ENCODE peak calls at places on chromosomes 11 and 22, in five cellular contexts. R is body of pancreas, N is fibroblast of villous mesenchyme, L is ovary, Y is GM12865. H is an unnamed sample.

GRCh38 chr11:65014146-65014960 is at the start of gene ARL2:
- DNase-seq in N (peak; percentile 31), R (no peak), L (no peak), Y (no peak), H (no peak)

GRCh38 chr11:95138448-95138847 is 48.8 kb downstream of the ENDOD1 start:
- DNase-seq in N (peak; percentile 63), Y (peak; percentile 25), R (no peak), L (no peak), H (peak; percentile 45)

GRCh38 chr11:62545437-62546243 is 966 bp downstream of the AHNAK start:
- DNase-seq in L (peak; percentile 96), Y (peak; percentile 47), N (peak; percentile 95), R (peak; percentile 82), H (peak; percentile 96)

GRCh38 chr22:20084547-20085413 is 4.7 kb downstream of the DGCR8 start:
- DNase-seq in N (no peak), R (peak; percentile 31), Y (no peak), L (no peak), H (peak; percentile 12)

GRCh38 chr11:128726464-128727139 is 32.7 kb downstream of the FLI1 start:
- DNase-seq in Y (peak; percentile 74), N (no peak), R (no peak), L (no peak), H (no peak)

GRCh38 chr11:129146196-129146595 is 45.9 kb downstream of the ARHGAP32 start:
- DNase-seq in R (no peak), Y (no peak), N (peak; percentile 36), L (no peak), H (no peak)

GRCh38 chr11:73152861-73153483 is 10.9 kb upstream of the FCHSD2 start:
- DNase-seq in Y (peak; percentile 98), R (no peak), L (no peak), N (no peak), H (no peak)

GRCh38 chr11:24312464-24313238 is 184.2 kb upstream of the LUZP2 start:
- DNase-seq in Y (no peak), L (no peak), R (no peak), N (peak; percentile 2), H (peak; percentile 36)

GRCh38 chr11:17473071-17473744 is 3.4 kb downstream of the ABCC8 start:
- DNase-seq in N (no peak), R (no peak), L (no peak), Y (no peak), H (no peak)

GRCh38 chr11:17469998-17470397 is 6.6 kb downstream of the ABCC8 start:
- DNase-seq in R (no peak), Y (no peak), L (no peak), N (no peak), H (no peak)

GRCh38 chr11:17468094-17468493 is 8.6 kb downstream of the ABCC8 start:
- DNase-seq in L (no peak), Y (no peak), R (no peak), N (no peak), H (no peak)

GRCh38 chr11:17472467-17472866 is 4.2 kb downstream of the ABCC8 start:
- DNase-seq in R (no peak), L (no peak), N (no peak), Y (no peak), H (no peak)

DNA sequence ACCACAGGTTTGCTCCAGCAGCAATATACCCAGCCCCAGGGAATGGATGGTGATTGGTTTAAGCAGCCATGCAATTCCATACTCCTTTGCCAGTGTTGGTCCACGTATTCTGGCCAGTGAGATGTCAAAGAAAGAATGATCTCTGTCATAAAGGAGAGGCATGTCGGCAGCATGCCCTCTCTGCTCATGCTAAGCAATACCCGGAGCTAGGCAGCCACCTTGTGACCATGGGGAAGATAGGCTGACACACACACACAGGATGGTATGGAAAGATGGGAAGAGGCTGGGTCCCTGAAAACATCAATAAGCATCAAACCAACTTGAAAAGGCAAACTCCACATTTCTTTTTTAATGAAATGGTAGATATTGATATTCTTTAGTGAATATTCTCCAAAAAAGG is 5.1 kb downstream of the ABCC8 start:
- DNase-seq in R (no peak), N (no peak), L (no peak), Y (peak; percentile 16), H (no peak)
- TF ChIP-seq CTCF in R (peak; percentile 6), N (no peak), L (no peak), Y (no peak), H (no peak)

GRCh38 chr11:125166903-125167291 is 2.3 kb downstream of the PKNOX2 start:
- DNase-seq in Y (no peak), L (no peak), N (no peak), R (no peak), H (no peak)
- H3K4me3 ChIP-seq in Y (no peak overlapping the region), L (peak overlapping the region; percentile 62), N (peak overlapping the region; percentile 65), R (peak overlapping the region; percentile 4), H (peak overlapping the region; percentile 65)

GRCh38 chr11:100756556-100756955 is 69.5 kb downstream of the ARHGAP42 start:
- DNase-seq in Y (no peak), R (no peak), N (peak; percentile 64), L (no peak), H (peak; percentile 56)

GRCh38 chr11:100753144-100753543 is 66.1 kb downstream of the ARHGAP42 start:
- DNase-seq in N (no peak), Y (no peak), L (no peak), R (no peak), H (no peak)

GRCh38 chr11:100752371-100753073 is 65.4 kb downstream of the ARHGAP42 start:
- DNase-seq in Y (no peak), R (no peak), N (no peak), L (no peak), H (no peak)

GRCh38 chr11:100757636-100758035 is 70.5 kb downstream of the ARHGAP42 start:
- DNase-seq in Y (no peak), R (no peak), L (no peak), N (no peak), H (no peak)

GRCh38 chr11:100753562-100753961 is 66.5 kb downstream of the ARHGAP42 start:
- DNase-seq in R (no peak), N (peak; percentile 62), L (no peak), Y (no peak), H (no peak)
- TF ChIP-seq CTCF in R (no peak), N (no peak), L (no peak), Y (no peak), H (no peak)

GRCh38 chr22:37222440-37222971 is 10.2 kb upstream of the SSTR3 start:
- DNase-seq in Y (peak; percentile 73), L (no peak), R (no peak), N (no peak), H (no peak)
- H3K4me3 ChIP-seq in Y (no peak overlapping the region), L (no peak overlapping the region), R (no peak overlapping the region), N (no peak overlapping the region), H (no peak overlapping the region)

DNA sequence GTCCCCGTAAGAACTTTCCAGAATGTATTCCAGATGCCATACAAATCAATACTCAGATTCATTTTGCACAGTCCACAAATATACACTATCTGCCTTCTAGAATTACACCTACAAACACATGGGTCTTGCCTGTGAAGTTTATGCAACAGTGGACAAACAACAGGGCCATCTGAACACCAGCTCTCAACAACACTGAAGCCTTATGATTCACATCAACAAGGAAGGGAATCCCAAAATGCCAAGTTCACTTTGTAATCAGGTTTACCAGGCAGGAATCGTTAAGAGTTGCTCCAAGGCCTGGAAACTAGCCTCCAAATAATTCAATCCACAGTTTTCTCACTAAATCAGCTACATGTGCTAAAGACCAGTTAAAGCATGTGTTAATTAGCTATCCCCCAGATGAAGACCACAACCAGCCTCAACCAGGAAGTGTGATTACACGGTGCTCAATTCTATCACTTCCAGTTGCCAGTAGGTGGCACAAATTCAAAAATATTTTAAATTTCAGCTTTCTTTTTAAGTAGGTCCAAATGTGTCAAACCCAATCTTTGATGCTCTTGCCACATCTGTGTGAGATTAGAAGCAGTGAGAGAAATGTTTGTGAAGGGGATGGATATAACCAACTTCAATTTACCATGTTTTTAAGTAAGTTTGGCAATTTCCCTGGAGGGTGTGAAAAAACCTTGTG is 139.1 kb upstream of the BDNF start:
- DNase-seq in R (no peak), N (peak; percentile 37), L (no peak), Y (peak; percentile 21), H (peak; percentile 44)
- TF ChIP-seq CTCF in R (peak; percentile 48), N (peak; percentile 49), L (no peak), Y (peak; percentile 29), H (peak; percentile 33)

GRCh38 chr11:22703040-22703439 is 36.6 kb downstream of the GAS2 start:
- DNase-seq in R (peak; percentile 37), N (peak; percentile 12), L (no peak), Y (no peak), H (peak; percentile 71)

GRCh38 chr11:22699388-22699787 is 33.0 kb downstream of the GAS2 start:
- DNase-seq in Y (no peak), L (no peak), N (no peak), R (no peak), H (no peak)

GRCh38 chr11:22702022-22702421 is 35.6 kb downstream of the GAS2 start:
- DNase-seq in R (no peak), L (no peak), Y (no peak), N (no peak), H (no peak)

GRCh38 chr11:22707119-22707899 is 40.9 kb downstream of the GAS2 start:
- DNase-seq in R (no peak), N (no peak), L (no peak), Y (no peak), H (no peak)

DNA sequence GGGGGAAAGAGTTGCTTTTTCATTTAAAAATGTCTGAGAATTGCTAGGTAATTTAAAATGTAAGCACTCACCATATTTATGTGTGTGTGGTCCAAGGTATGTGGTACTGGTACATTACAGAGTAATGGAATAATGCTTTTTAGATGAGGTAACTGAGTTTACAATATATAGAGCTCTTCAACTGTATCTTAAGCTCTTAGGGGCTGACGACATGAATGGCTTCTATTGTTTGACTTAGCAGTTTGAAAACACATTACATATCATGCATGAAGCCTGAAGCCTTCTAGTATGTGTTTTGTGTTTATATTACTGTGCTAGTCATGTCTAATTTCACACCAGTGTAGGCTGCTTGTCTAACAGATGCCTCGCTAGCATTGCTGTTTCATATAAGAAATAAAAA is 37.1 kb downstream of the GAS2 start:
- DNase-seq in R (no peak), L (no peak), N (no peak), Y (no peak), H (no peak)
- H3K4me3 ChIP-seq in R (no peak overlapping the region), L (no peak overlapping the region), N (no peak overlapping the region), Y (no peak overlapping the region), H (no peak overlapping the region)

GRCh38 chr11:55457641-55458040 is 89.9 kb downstream of the OR4A15 start:
- DNase-seq in Y (no peak), L (no peak), N (no peak), R (no peak), H (peak; percentile 10)
- TF ChIP-seq CTCF in Y (no peak), L (no peak), N (no peak), R (no peak), H (no peak)